ENCODE peak calls at places on chromosomes 13 and 19, in five cellular contexts. E, T, V, G and H are unnamed samples.

GRCh38 chr19:46090444-46090843 is 34.0 kb downstream of the IGFL3 start:
- DNase-seq in G (no peak), E (no peak), V (no peak), T (no peak), H (no peak)

GRCh38 chr19:1767464-1767933 is 14.2 kb downstream of the ONECUT3 start:
- DNase-seq in T (peak), G (peak), V (peak), E (no peak), H (peak)

GRCh38 chr13:100667894-100668293 is 6.7 kb downstream of the TMTC4 start:
- DNase-seq in T (no peak), E (no peak), G (peak), V (no peak), H (no peak)

GRCh38 chr19:55688422-55689218 is 13.6 kb downstream of the EPN1 start:
- DNase-seq in G (peak), E (no peak), V (no peak), T (peak), H (no peak)

GRCh38 chr13:98026457-98026857 is 73.0 kb downstream of the IPO5 start:
- DNase-seq in E (no peak), V (no peak), T (no peak), G (no peak), H (no peak)

GRCh38 chr13:101757446-101758039 is 305.1 kb downstream of the ITGBL1 start:
- DNase-seq in E (peak), T (no peak), V (peak), G (no peak), H (no peak)

GRCh38 chr19:53775524-53775923 is 48.6 kb downstream of the NLRP12 start:
- DNase-seq in T (no peak), E (no peak), G (no peak), V (no peak), H (no peak)

GRCh38 chr19:14616310-14616870 is 33.5 kb downstream of the CLEC17A start:
- DNase-seq in T (no peak), E (no peak), V (no peak), G (no peak), H (no peak)

GRCh38 chr19:52010674-52011073 is 2.7 kb upstream of the ZNF615 start:
- DNase-seq in G (no peak), V (no peak), T (no peak), E (no peak), H (no peak)

GRCh38 chr13:109275848-109276247 is 510.5 kb downstream of the IRS2 start:
- DNase-seq in E (peak), G (peak), T (no peak), V (peak), H (no peak)

GRCh38 chr13:114154476-114154875 is 22.1 kb upstream of the RASA3 start:
- DNase-seq in E (no peak), T (no peak), G (no peak), V (peak), H (peak)

GRCh38 chr19:42312370-42312769 is 739 bp upstream of the TMEM145 start:
- DNase-seq in T (no peak), V (no peak), G (no peak), E (no peak), H (no peak)

GRCh38 chr19:42309686-42310085 is 3.4 kb upstream of the TMEM145 start:
- DNase-seq in G (no peak), V (no peak), E (no peak), T (no peak), H (no peak)

GRCh38 chr19:42313096-42313839 is at the start of gene TMEM145:
- DNase-seq in E (peak), T (no peak), G (peak), V (peak), H (peak)

GRCh38 chr19:42313840-42314755 is 989 bp downstream of the TMEM145 start:
- DNase-seq in V (no peak), T (no peak), G (no peak), E (no peak), H (no peak)

DNA sequence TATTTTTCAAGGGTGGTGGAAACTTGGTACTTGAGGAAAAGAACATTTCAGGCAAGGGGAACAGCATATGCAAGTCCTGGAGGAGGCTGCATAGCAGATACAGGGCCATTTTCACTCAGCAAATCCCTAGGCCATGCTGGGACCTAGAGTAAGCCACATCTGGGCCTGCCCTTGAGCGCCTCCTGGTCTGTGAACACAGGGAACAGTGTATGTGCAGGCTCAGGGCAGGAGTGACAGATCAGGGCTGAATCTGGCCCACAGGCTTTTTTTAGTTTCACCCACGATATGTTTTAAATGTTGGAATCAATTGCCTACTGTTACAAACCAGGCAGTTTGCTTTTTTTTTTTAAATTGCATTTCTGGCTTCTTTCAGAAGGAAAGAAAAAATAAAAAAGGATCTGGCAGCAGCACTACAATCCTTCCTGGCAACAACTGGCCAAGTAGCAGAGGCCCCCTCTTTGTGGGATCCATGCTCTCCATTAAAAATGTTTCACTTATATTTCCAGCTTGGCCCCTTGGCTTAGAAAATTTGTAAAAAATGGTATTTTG is 1.4 kb upstream of the TMEM145 start:
- DNase-seq in T (no peak), E (no peak), G (no peak), V (no peak), H (no peak)
- TF ChIP-seq CTCF in T (no peak), E (peak), G (no peak), V (peak), H (no peak)

GRCh38 chr19:32460476-32460875 is 54.9 kb downstream of the DPY19L3 start:
- DNase-seq in V (no peak), E (no peak), T (no peak), G (no peak), H (no peak)

GRCh38 chr19:32469796-32470195 is 64.2 kb downstream of the DPY19L3 start:
- DNase-seq in G (peak), V (no peak), T (no peak), E (no peak), H (no peak)

GRCh38 chr19:32465176-32465575 is 59.6 kb downstream of the DPY19L3 start:
- DNase-seq in E (no peak), V (no peak), T (no peak), G (no peak), H (no peak)

GRCh38 chr19:32459199-32459865 is 53.8 kb downstream of the DPY19L3 start:
- DNase-seq in E (no peak), G (no peak), T (no peak), V (no peak), H (no peak)

DNA sequence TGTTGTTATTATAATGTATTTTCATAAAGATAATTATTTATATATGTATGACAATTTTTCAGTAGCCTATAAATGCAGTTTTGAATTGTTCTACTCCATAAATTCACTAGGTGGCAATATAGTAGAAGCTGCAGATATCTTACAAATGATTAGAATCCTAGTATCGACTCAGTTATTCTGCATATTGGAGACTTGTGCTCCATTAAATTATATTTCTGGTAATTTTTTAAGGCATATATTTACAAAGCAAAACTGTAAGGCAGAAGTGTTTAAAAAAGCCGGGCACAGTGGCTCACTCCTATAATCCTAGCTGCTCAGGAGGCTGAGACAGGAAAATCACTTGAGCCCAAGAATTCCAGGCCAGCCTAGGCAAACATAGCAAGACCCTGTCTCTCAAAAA is 58.7 kb downstream of the DPY19L3 start:
- DNase-seq in E (peak), T (no peak), G (no peak), V (peak), H (no peak)
- TF ChIP-seq CTCF in E (peak), T (no peak), G (peak), V (peak), H (peak)

GRCh38 chr13:76982051-76982450 is 9.8 kb upstream of the CLN5 start:
- DNase-seq in V (no peak), E (no peak), G (no peak), T (no peak), H (no peak)

GRCh38 chr13:76983676-76984075 is 8.2 kb upstream of the CLN5 start:
- DNase-seq in V (no peak), T (no peak), E (no peak), G (no peak), H (no peak)

GRCh38 chr13:76976929-76977328 is 15.0 kb upstream of the CLN5 start:
- DNase-seq in V (no peak), T (no peak), G (no peak), E (no peak), H (no peak)

GRCh38 chr13:76976488-76976887 is 15.4 kb upstream of the CLN5 start:
- DNase-seq in V (no peak), T (no peak), G (no peak), E (peak), H (no peak)

GRCh38 chr13:76980075-76980718 is 11.7 kb upstream of the CLN5 start:
- DNase-seq in G (peak), E (peak), V (peak), T (peak), H (peak)
- TF ChIP-seq CTCF in G (peak), E (peak), V (peak), T (peak), H (peak)

DNA sequence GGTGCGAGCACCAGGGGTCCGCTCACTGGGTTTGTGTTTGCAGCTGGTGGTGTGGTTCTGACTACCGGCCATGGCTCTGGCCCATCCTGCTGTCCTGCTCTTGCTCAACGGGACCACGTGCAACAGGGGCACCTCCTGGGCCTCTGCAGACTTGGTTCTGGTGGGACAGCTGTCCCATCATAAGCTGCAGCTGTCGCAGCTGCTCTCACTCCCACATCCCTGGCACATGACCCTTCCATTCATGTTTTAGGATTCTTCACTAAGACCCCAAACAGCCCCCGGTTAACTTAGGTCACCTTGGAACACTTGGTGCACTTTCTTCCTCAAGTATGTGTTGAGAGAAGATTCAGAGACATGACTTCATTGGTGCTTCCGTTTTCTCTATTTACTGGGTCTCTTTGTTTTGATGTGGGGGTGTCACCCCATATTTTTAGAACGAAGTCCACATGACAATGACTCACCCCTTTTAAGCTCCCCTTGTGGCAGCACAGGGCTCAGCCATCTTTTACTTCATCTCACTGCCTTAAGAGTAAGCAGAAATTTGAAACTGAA is 68.4 kb upstream of the ARHGEF7 start:
- DNase-seq in V (no peak), T (no peak), E (no peak), G (no peak), H (no peak)
- TF ChIP-seq CTCF in V (peak), T (no peak), E (no peak), G (no peak), H (no peak)

GRCh38 chr13:106145997-106146864 is 389.2 kb downstream of the EFNB2 start:
- DNase-seq in G (no peak), E (no peak), T (no peak), V (no peak), H (no peak)

GRCh38 chr13:106143930-106144709 is 391.3 kb downstream of the EFNB2 start:
- DNase-seq in T (no peak), E (peak), G (no peak), V (no peak), H (no peak)

GRCh38 chr13:106140476-106140875 is 395.0 kb downstream of the EFNB2 start:
- DNase-seq in E (no peak), V (no peak), G (no peak), T (no peak), H (no peak)

GRCh38 chr13:106143392-106143791 is 392.1 kb downstream of the EFNB2 start:
- DNase-seq in E (no peak), G (no peak), V (no peak), T (no peak), H (no peak)

DNA sequence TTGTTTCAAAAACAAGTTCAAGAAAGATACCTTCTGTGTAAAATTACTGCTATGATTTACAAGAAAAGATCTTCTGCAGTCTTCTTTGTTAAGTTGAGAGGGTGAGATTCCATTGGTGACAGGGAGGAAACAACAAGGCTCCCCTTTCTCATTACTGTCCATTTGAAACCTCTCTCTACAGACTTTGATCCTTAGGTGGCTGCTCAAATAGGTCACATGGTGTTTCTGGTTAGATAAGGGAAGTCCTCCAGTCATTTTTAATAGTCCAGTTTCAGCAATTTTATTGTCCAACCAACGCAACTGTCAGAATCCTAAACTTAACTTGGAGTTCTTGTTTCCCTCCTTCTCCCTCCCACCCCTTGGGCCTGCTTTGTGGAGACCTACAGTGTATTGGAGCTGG is 390.4 kb downstream of the EFNB2 start:
- DNase-seq in G (no peak), V (no peak), E (no peak), T (no peak), H (no peak)
- TF ChIP-seq CTCF in G (no peak), V (no peak), E (no peak), T (no peak), H (no peak)